ENCODE peak calls at places on chromosomes 3 and 15, in seven cellular contexts. F is fibroblast of lung; X is CD8-positive, alpha-beta memory T cell; M is naive thymus-derived CD4-positive, alpha-beta T cell; Q is lower lobe of right lung; O is tibial nerve; J is uterus. L is an unnamed sample. For H3K9me3, the result is how much of the 10 kb centered on the place peaks cover.

GRCh38 chr3:69020424-69020823 is 6.9 kb upstream of the EOGT start:
- DNase-seq in M (no peak), X (no peak), Q (no peak), J (no peak), O (no peak), F (no peak), L (no peak)

GRCh38 chr3:100737334-100737733 is 28.0 kb downstream of the TFG start:
- DNase-seq in F (peak), O (no peak), X (no peak), J (no peak), Q (no peak), M (no peak), L (no peak)

GRCh38 chr15:74349241-74349766 is 18.1 kb downstream of the CYP11A1 start:
- DNase-seq in F (no peak), O (no peak), X (no peak), M (no peak), J (no peak), Q (no peak), L (no peak)

GRCh38 chr15:31435256-31435781 is 108.7 kb downstream of the KLF13 start:
- DNase-seq in F (peak), Q (peak), O (peak), X (peak), M (peak), J (peak), L (peak)

GRCh38 chr15:52527898-52528464 is 699 bp downstream of the MYO5A start:
- DNase-seq in Q (no peak), X (peak), J (peak), O (no peak), M (peak), F (peak), L (peak)

GRCh38 chr15:40242671-40243070 is 3.8 kb downstream of the PAK6 start:
- DNase-seq in F (no peak), X (no peak), M (no peak), Q (no peak), O (no peak), J (no peak), L (no peak)

GRCh38 chr15:66097151-66098018 is 156.2 kb downstream of the MEGF11 start:
- DNase-seq in J (no peak), Q (no peak), M (no peak), X (no peak), F (no peak), O (no peak), L (no peak)

GRCh38 chr3:13282986-13283876 is 136.9 kb downstream of the NUP210 start:
- DNase-seq in M (no peak), F (peak), J (no peak), X (no peak), O (no peak), Q (peak), L (no peak)

GRCh38 chr3:112871735-112872134 is 25.1 kb upstream of the CD200R1L start:
- DNase-seq in O (no peak), J (no peak), M (no peak), X (no peak), Q (no peak), F (no peak), L (no peak)

GRCh38 chr3:8606666-8607065 is 37.9 kb downstream of the SSUH2 start:
- DNase-seq in X (no peak), J (no peak), M (no peak), Q (no peak), F (peak), O (no peak), L (no peak)

GRCh38 chr3:133884547-133885240 is 11.0 kb downstream of the RAB6B start:
- DNase-seq in M (no peak), Q (no peak), O (no peak), F (no peak), X (no peak), J (no peak), L (no peak)

GRCh38 chr3:42733501-42734262 is 31.1 kb upstream of the HHATL start:
- DNase-seq in J (no peak), X (no peak), O (no peak), Q (no peak), F (no peak), M (no peak), L (no peak)

GRCh38 chr3:192802957-192803899 is 75.9 kb upstream of the FGF12 start:
- DNase-seq in M (no peak), O (no peak), X (no peak), Q (no peak), J (no peak), F (peak), L (no peak)

GRCh38 chr15:91562698-91563097 is 290.8 kb upstream of the SLCO3A1 start:
- DNase-seq in J (no peak), Q (no peak), M (no peak), F (no peak), X (no peak), O (no peak), L (no peak)

GRCh38 chr3:110955301-110955880 is 116.2 kb upstream of the NECTIN3 start:
- DNase-seq in J (no peak), Q (no peak), F (peak), O (no peak), X (no peak), M (no peak), L (no peak)

GRCh38 chr3:39960515-39961403 is 151.3 kb downstream of the MYRIP start:
- DNase-seq in M (no peak), F (no peak), O (no peak), X (no peak), J (no peak), Q (no peak), L (no peak)

GRCh38 chr3:52238193-52238760 is 681 bp downstream of the TWF2 start:
- DNase-seq in F (peak), X (no peak), O (peak), M (no peak), Q (no peak), J (no peak), L (no peak)

GRCh38 chr3:142021127-142021526 is 128.2 kb downstream of the TFDP2 start:
- DNase-seq in J (no peak), O (no peak), X (no peak), Q (no peak), M (no peak), F (no peak), L (no peak)

GRCh38 chr3:187745201-187746058 is at the start of gene BCL6:
- DNase-seq in M (peak), F (peak), J (peak), Q (peak), X (peak), O (peak), L (peak)

GRCh38 chr3:152151216-152151874 is 117.4 kb upstream of the MBNL1 start:
- DNase-seq in J (no peak), Q (no peak), O (no peak), M (no peak), F (peak), X (no peak), L (no peak)

GRCh38 chr3:102129774-102130608 is 280.7 kb downstream of the NFKBIZ start:
- DNase-seq in J (peak), M (no peak), Q (no peak), F (peak), O (no peak), X (no peak), L (no peak)

GRCh38 chr3:73094127-73094526 is 32.7 kb downstream of the EBLN2 start:
- DNase-seq in O (no peak), Q (no peak), X (no peak), M (no peak), J (no peak), F (peak), L (no peak)

GRCh38 chr15:36428102-36428845 is 151.2 kb upstream of the CDIN1 start:
- DNase-seq in M (no peak), O (no peak), F (peak), J (no peak), X (no peak), Q (no peak), L (no peak)

GRCh38 chr15:91265431-91265940 is 165.4 kb downstream of the SV2B start:
- DNase-seq in F (no peak), X (no peak), J (no peak), O (no peak), M (no peak), Q (no peak), L (no peak)

GRCh38 chr15:48373855-48374421 is 42.7 kb downstream of the DUT start:
- DNase-seq in X (no peak), O (no peak), M (no peak), J (peak), F (peak), Q (peak), L (no peak)

GRCh38 chr15:75454471-75455418 is 3.3 kb upstream of the SIN3A start:
- DNase-seq in F (peak), X (peak), O (peak), M (peak), Q (peak), J (no peak), L (peak)

GRCh38 chr15:45457215-45457614 is 65.3 kb downstream of the SLC30A4 start:
- DNase-seq in M (no peak), X (peak), F (no peak), O (no peak), J (no peak), Q (no peak), L (no peak)

GRCh38 chr3:134892317-134892716 is 97.3 kb downstream of the EPHB1 start:
- DNase-seq in F (no peak), X (no peak), J (no peak), O (no peak), M (no peak), Q (no peak), L (no peak)

GRCh38 chr3:149455366-149455765 is 19.1 kb upstream of the TM4SF4 start:
- DNase-seq in J (no peak), O (no peak), Q (no peak), F (no peak), X (no peak), M (no peak), L (no peak)

GRCh38 chr3:52471371-52472238 is 16.2 kb downstream of the NISCH start:
- DNase-seq in Q (peak), O (peak), J (peak), X (no peak), F (no peak), M (no peak), L (no peak)

GRCh38 chr3:193630005-193630404 is 37.0 kb downstream of the OPA1 start:
- DNase-seq in X (no peak), Q (no peak), F (no peak), M (no peak), J (no peak), O (no peak), L (no peak)

GRCh38 chr15:17026633-17027032 is 3515.0 kb downstream of the GOLGA6L6 start:
- DNase-seq in J (no peak), M (no peak), X (no peak), O (no peak), Q (no peak), F (no peak), L (no peak)
- H3K9me3 ChIP-seq in J (under half), M (under half), X (under half), O (under half), Q (under half), F (under half), L (under half)

GRCh38 chr15:21262851-21263400 is 177.4 kb downstream of the POTEB3 start:
- DNase-seq in J (no peak), F (no peak), O (no peak), M (no peak), X (no peak), Q (no peak), L (no peak)
- H3K9me3 ChIP-seq in J (under half), F (under half), O (under half), M (under half), X (under half), Q (under half), L (under half)

GRCh38 chr3:44729384-44729910 is at the start of gene ZNF501:
- DNase-seq in M (peak), J (peak), O (peak), Q (peak), F (peak), X (peak), L (peak)
- H3K9me3 ChIP-seq in M (under half), J (under half), O (under half), Q (half or more), F (under half), X (under half), L (under half)

DNA sequence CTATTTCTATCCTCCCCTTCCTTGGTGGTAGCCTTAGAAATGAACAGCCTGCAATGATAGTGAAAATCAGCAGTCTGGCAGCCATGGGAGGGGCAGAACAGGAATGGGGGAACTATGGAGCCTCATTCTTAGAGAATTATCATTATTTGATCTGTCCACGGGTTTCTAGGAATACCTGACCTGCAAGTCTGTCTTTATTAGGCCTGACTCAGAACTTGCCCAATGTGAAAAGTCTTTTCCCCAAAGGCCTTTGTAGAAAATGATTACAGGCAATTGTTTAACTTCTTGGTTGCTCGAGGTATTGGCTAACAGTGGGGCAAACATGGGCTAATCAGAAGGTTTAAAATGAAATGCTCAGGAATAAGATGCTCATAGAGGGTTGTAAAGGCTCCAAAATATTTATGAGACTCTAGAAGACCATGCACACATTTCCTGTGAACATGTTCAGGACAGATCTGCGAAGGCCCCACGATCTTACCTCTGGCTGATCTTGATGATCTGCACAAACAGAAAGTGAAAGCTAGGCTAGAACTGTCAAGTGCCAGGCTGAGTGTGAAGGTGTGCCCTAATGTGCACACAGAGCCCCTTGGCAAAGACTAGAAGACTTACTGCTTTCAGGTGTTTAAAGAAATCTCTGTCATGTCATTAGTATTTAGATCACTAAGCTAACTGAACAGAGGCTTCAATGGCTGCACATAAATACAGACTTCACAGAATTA is 39.6 kb upstream of the LAMP3 start:
- DNase-seq in Q (no peak), J (no peak), O (no peak), M (no peak), X (no peak), F (no peak), L (no peak)
- H3K9me3 ChIP-seq in Q (under half), J (under half), O (under half), M (under half), X (under half), F (under half), L (under half)

DNA sequence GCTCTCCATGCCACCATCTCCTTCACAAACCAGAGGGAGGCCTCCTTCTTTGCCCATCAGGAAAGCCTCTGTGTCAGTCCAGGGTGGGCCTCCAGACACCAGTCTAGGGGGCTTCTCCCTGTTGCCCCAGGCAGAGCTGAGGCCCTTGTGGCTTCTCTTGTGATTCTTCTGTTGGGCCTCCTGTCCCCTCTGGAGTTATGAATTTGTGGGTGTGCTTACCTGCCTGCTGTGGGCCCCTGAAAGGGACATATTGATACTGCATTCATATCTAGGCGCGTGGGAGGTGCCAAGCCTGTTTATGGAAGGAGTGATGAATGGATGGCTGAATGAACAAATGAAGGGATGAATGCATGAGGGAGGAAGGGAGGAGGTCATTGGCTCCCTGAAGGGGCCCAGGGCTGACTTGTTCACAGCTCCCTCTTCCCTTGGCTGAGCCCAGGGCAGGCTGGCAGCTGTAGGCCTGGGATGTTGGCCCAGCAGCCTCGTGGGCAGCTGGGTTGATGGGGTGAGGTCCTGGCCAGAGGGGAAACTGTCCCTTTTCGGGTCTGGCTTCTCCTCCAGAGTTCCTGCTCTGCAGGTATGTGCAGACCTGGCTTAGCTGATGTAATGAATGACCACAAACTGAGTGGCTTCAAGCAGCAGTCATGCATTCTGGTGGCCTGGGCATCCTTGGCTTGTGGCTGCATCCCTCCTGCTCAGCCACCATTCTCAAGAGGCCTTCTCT is 195.4 kb downstream of the GOLGA6L6 start:
- DNase-seq in M (no peak), Q (no peak), O (no peak), F (no peak), J (no peak), X (no peak), L (no peak)
- H3K9me3 ChIP-seq in M (under half), Q (under half), O (under half), F (under half), J (under half), X (under half), L (under half)

L was measured in T-helper 17 cell.